ENCODE peak calls at places on chromosome 12, in eight cellular contexts. I is posterior vena cava; V is activated CD4-positive, CD25-positive, alpha-beta regulatory T cell treated with anti-CD3 and anti-CD28 coated beads, Interleukin-2, amount 50 U/mL, for 16 hours; H is stimulated activated CD4-positive, alpha-beta T cell treated with anti-CD3 and anti-CD28 coated beads, Interleukin-4, amount 100 ng/mL, for 24 hours; M is T follicular helper cell; W is Right ventricle myocardium superior; L is caudate nucleus; X is activated effector memory CD4-positive, alpha-beta T cell treated with Interleukin-2 at 50 U/mL for 16 hours. N is an unnamed sample.
A peak's percentile ranks its signal among the peaks of the same experiment; 100 is the strongest.

GRCh38 chr12:52358575-52359350 is 8.5 kb downstream of the KRT85 start:
- DNase-seq in I (no peak), V (no peak), H (no peak), M (no peak), W (no peak), L (no peak), X (no peak), N (peak; percentile 63)

GRCh38 chr12:88375301-88375959 is 204.8 kb downstream of the KITLG start:
- DNase-seq in I (no peak), V (no peak), H (no peak), M (no peak), W (no peak), L (no peak), X (no peak), N (no peak)

GRCh38 chr12:83017001-83017400 is 330.3 kb downstream of the TMTC2 start:
- DNase-seq in I (no peak), V (no peak), H (no peak), M (no peak), W (no peak), L (no peak), X (no peak), N (no peak)

GRCh38 chr12:77384941-77385340 is 319.6 kb upstream of the E2F7 start:
- DNase-seq in I (no peak), V (no peak), H (no peak), M (no peak), W (no peak), L (no peak), X (no peak), N (no peak)

GRCh38 chr12:52090291-52090690 is 10.8 kb downstream of the SMIM41 start:
- DNase-seq in I (no peak), V (no peak), H (no peak), M (no peak), W (no peak), L (no peak), X (no peak), N (no peak)

GRCh38 chr12:57006809-57007475 is 596 bp upstream of the ZBTB39 start:
- DNase-seq in I (no peak), V (no peak), H (peak; percentile 41), M (no peak), W (no peak), L (no peak), X (no peak), N (no peak)

GRCh38 chr12:57340104-57340503 is 89.1 kb upstream of the STAC3 start:
- DNase-seq in I (no peak), V (no peak), H (no peak), M (no peak), W (peak; percentile 57), L (no peak), X (no peak), N (no peak)

GRCh38 chr12:78951746-78952532 is 87.4 kb downstream of the SYT1 start:
- DNase-seq in I (no peak), V (no peak), H (no peak), M (no peak), W (no peak), L (no peak), X (no peak), N (no peak)

GRCh38 chr12:76611533-76611932 is 52.0 kb upstream of the OSBPL8 start:
- DNase-seq in I (no peak), V (no peak), H (no peak), M (no peak), W (no peak), L (no peak), X (no peak), N (no peak)

N was measured in CD8-positive, alpha-beta T cell.